ENCODE peak calls at places on chromosomes 5 and 9, in seven cellular contexts. M, V, X, S, Z, I and G are unnamed samples.

GRCh38 chr9:126591083-126591482 is 22.6 kb upstream of the LMX1B start:
- DNase-seq in Z (no peak), V (no peak), X (no peak), I (no peak), S (no peak), M (no peak), G (no peak)

GRCh38 chr5:157308826-157309465 is 43.0 kb downstream of the CYFIP2 start:
- DNase-seq in M (no peak), V (no peak), Z (no peak), S (no peak), X (peak; percentile 4), I (no peak), G (no peak)

GRCh38 chr5:129410488-129410887 is 49.6 kb upstream of the ADAMTS19 start:
- DNase-seq in S (no peak), X (no peak), I (no peak), M (no peak), Z (no peak), V (no peak), G (no peak)

GRCh38 chr5:59746261-59746765 is 147.2 kb downstream of the PDE4D start:
- DNase-seq in V (no peak), S (no peak), I (no peak), X (no peak), Z (no peak), M (peak; percentile 70), G (no peak)

GRCh38 chr9:692636-693459 is 148.6 kb upstream of the DMRT1 start:
- DNase-seq in V (no peak), S (no peak), I (no peak), M (no peak), X (peak; percentile 47), Z (no peak), G (no peak)

GRCh38 chr5:41143124-41143523 is 70.2 kb downstream of the C6 start:
- DNase-seq in S (no peak), X (peak; percentile 26), I (no peak), M (no peak), V (no peak), Z (no peak), G (no peak)

GRCh38 chr5:14109041-14109747 is 33.9 kb upstream of the TRIO start:
- DNase-seq in S (no peak), Z (no peak), X (peak; percentile 36), M (no peak), V (no peak), I (no peak), G (peak; percentile 31)

GRCh38 chr5:73901045-73901444 is 275.0 kb downstream of the ARHGEF28 start:
- DNase-seq in M (no peak), X (peak; percentile 41), I (no peak), Z (no peak), V (no peak), S (no peak), G (no peak)

GRCh38 chr5:36160617-36161016 is 8.7 kb downstream of the SKP2 start:
- DNase-seq in M (no peak), I (no peak), Z (peak; percentile 21), X (no peak), S (no peak), V (no peak), G (no peak)

GRCh38 chr5:31823477-31823876 is 184.5 kb downstream of the PDZD2 start:
- DNase-seq in I (no peak), M (no peak), Z (no peak), X (peak; percentile 4), S (no peak), V (no peak), G (no peak)

GRCh38 chr9:85136978-85137377 is 467.4 kb downstream of the NTRK2 start:
- DNase-seq in X (no peak), I (no peak), M (no peak), V (no peak), S (no peak), Z (no peak), G (no peak)

GRCh38 chr5:5231576-5231975 is 91.4 kb downstream of the ADAMTS16 start:
- DNase-seq in V (no peak), M (no peak), X (no peak), I (no peak), S (no peak), Z (no peak), G (no peak)

GRCh38 chr5:74241751-74242140 is 398.8 kb downstream of the ENC1 start:
- DNase-seq in Z (no peak), V (no peak), X (no peak), M (no peak), I (no peak), S (peak; percentile 26), G (no peak)

GRCh38 chr5:149407331-149408251 is 28.5 kb upstream of the IL17B start:
- DNase-seq in M (no peak), V (peak; percentile 74), X (no peak), I (no peak), S (no peak), Z (no peak), G (no peak)

GRCh38 chr5:3214396-3214795 is 381.2 kb upstream of the IRX1 start:
- DNase-seq in S (no peak), I (no peak), V (peak; percentile 52), X (no peak), Z (no peak), M (no peak), G (no peak)

GRCh38 chr5:58773744-58774441 is 191.0 kb downstream of the RAB3C start:
- DNase-seq in Z (peak; percentile 34), S (no peak), X (no peak), V (no peak), M (no peak), I (no peak), G (no peak)

GRCh38 chr5:168342985-168343384 is 51.5 kb downstream of the WWC1 start:
- DNase-seq in X (no peak), I (no peak), S (no peak), Z (no peak), M (no peak), V (no peak), G (no peak)

GRCh38 chr9:18793122-18793521 is 239.9 kb downstream of the SAXO1 start:
- DNase-seq in V (no peak), X (no peak), I (no peak), S (no peak), Z (no peak), M (no peak), G (no peak)

GRCh38 chr9:106528158-106528557 is 334.8 kb upstream of the ZNF462 start:
- DNase-seq in I (no peak), Z (no peak), M (no peak), V (no peak), S (no peak), X (no peak), G (no peak)

GRCh38 chr9:122349201-122349600 is 21.6 kb upstream of the PTGS1 start:
- DNase-seq in Z (no peak), I (no peak), M (no peak), S (no peak), V (no peak), X (no peak), G (no peak)

GRCh38 chr9:131817627-131818026 is 77.8 kb upstream of the RAPGEF1 start:
- DNase-seq in I (no peak), X (no peak), Z (no peak), S (no peak), V (no peak), M (no peak), G (no peak)

DNA sequence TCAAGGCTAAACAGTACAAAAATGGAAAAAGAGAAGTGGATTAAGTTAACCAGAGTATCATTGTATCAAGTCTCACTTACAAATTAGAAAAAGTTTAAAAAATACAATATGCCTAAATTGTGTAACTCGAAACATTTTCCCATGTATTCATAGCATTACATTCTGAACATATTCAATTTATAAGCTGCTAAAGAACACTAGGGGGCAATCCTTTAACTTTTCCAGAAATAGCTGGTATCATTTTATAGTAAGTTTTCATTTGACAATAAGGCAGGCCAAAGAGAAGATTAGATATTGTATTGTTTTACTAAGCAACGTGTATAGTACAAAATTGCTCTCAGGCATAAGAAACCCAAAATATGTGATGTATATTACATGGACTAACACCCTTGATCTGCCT is 234.6 kb downstream of the ADGRV1 start:
- DNase-seq in I (no peak), Z (no peak), S (no peak), M (no peak), X (no peak), V (no peak), G (no peak)
- TF ChIP-seq CTCF in I (no peak), Z (peak; percentile 12), S (no peak), M (no peak), X (peak; percentile 47), V (no peak), G (no peak)

DNA sequence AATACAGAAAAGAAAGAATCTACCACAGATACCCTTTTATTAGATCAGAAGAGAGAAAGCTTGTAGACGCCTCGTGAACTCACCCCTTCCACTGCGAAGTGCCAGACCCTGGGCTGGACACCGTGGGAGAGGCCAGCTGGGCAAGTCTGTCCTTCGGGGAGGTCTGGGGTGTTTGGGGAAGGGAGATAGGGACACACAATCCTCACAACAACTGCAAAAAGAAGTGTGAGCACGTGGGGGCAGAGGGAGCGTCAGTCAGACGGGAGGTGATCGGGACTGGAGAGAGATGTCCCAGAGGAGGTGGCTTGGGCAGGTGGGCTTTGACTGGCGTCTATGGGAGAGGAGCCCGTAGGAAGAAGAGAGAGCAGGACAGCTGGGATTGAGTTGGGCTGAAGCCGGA is 27.3 kb upstream of the GRHPR start:
- DNase-seq in I (no peak), V (no peak), X (no peak), S (no peak), Z (no peak), M (no peak), G (no peak)
- TF ChIP-seq CTCF in I (no peak), V (no peak), X (no peak), S (no peak), Z (no peak), M (no peak), G (no peak)

DNA sequence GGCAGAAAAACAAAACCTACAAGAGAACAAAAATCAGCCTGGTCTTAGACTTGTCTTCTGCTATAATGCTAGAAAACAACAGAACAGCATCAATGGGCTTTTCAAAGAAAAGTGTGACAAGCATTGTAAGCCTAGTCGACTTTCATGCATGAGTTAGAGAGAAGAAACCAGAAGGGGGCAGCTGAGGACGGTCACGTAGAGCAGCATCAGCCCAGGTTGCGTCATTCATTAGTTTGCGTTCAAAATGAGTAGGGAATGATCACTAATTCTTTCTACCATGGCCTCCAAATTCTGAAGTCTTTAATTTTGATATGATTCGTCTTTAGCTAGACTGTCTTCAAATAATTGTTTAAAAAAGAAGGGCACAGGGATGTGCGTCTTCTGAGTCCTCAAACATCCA is 4.7 kb upstream of the ISCA1 start:
- DNase-seq in S (no peak), X (peak; percentile 84), Z (no peak), I (no peak), V (no peak), M (peak; percentile 38), G (no peak)
- TF ChIP-seq CTCF in S (no peak), X (peak; percentile 69), Z (peak; percentile 6), I (no peak), V (no peak), M (peak; percentile 49), G (no peak)

GRCh38 chr9:98533866-98534265 is 174.9 kb downstream of the GABBR2 start:
- DNase-seq in Z (no peak), S (no peak), X (no peak), M (no peak), V (no peak), I (no peak), G (no peak)

GRCh38 chr9:98538626-98539031 is 170.1 kb downstream of the GABBR2 start:
- DNase-seq in V (no peak), Z (no peak), I (no peak), S (no peak), M (no peak), X (no peak), G (no peak)

GRCh38 chr9:98538203-98538602 is 170.5 kb downstream of the GABBR2 start:
- DNase-seq in M (no peak), V (no peak), Z (no peak), X (no peak), S (no peak), I (no peak), G (no peak)

GRCh38 chr9:98539954-98540353 is 168.8 kb downstream of the GABBR2 start:
- DNase-seq in V (no peak), M (no peak), I (no peak), X (no peak), S (no peak), Z (no peak), G (no peak)

GRCh38 chr9:98536542-98537173 is 172.1 kb downstream of the GABBR2 start:
- DNase-seq in Z (no peak), X (peak; percentile 29), S (no peak), V (no peak), M (peak; percentile 60), I (no peak), G (no peak)
- TF ChIP-seq CTCF in Z (peak; percentile 35), X (peak; percentile 52), S (no peak), V (no peak), M (peak; percentile 87), I (peak; percentile 14), G (no peak)